ENCODE peak calls at places on chromosome 21, in seven cellular contexts. K is dorsolateral prefrontal cortex, D is psoas muscle, P is ovary, E is upper lobe of right lung, Q is fibroblast of mammary gland, N is brain microvascular endothelial cell. H is an unnamed sample.

GRCh38 chr21:41751621-41752020 is 15.2 kb downstream of the RIPK4 start:
- DNase-seq in N (no peak), K (no peak), D (no peak), Q (no peak), P (no peak), E (peak; percentile 81), H (peak; percentile 47)

GRCh38 chr21:34936299-34936698 is 112.8 kb downstream of the RUNX1 start:
- DNase-seq in E (no peak), N (no peak), P (no peak), D (no peak), Q (peak; percentile 18), K (no peak), H (no peak)

GRCh38 chr21:44914176-44914874 is 6.4 kb downstream of the ITGB2 start:
- DNase-seq in P (no peak), Q (no peak), D (no peak), K (no peak), E (peak; percentile 79), N (no peak), H (no peak)

GRCh38 chr21:44998086-44998620 is 58.3 kb downstream of the SLX9 start:
- DNase-seq in D (peak; percentile 47), P (no peak), N (no peak), E (no peak), K (no peak), Q (no peak), H (no peak)

GRCh38 chr21:25566645-25567044 is 40.6 kb downstream of the MRPL39 start:
- DNase-seq in Q (no peak), N (no peak), P (no peak), E (no peak), K (no peak), D (no peak), H (no peak)

GRCh38 chr21:42558846-42559245 is 45.2 kb downstream of the SLC37A1 start:
- DNase-seq in P (no peak), K (peak; percentile 15), Q (no peak), N (no peak), D (no peak), E (peak; percentile 6), H (no peak)

GRCh38 chr21:34669149-34669879 is 520 bp downstream of the CLIC6 start:
- DNase-seq in D (no peak), N (no peak), P (peak; percentile 42), K (no peak), E (peak; percentile 81), Q (no peak), H (no peak)

GRCh38 chr21:35426484-35426883 is 377.4 kb upstream of the RUNX1 start:
- DNase-seq in D (no peak), K (no peak), P (no peak), Q (no peak), N (no peak), E (no peak), H (no peak)

GRCh38 chr21:38661296-38662223 is 144.2 kb upstream of the ETS2 start:
- DNase-seq in Q (peak; percentile 28), E (peak; percentile 68), P (peak; percentile 40), N (peak; percentile 18), D (peak; percentile 56), K (no peak), H (peak; percentile 18)

GRCh38 chr21:31927872-31928476 is 55.2 kb downstream of the HUNK start:
- DNase-seq in Q (no peak), K (no peak), D (no peak), N (no peak), P (no peak), E (no peak), H (no peak)

GRCh38 chr21:44870748-44871495 is 2.6 kb downstream of the PTTG1IP start:
- DNase-seq in P (no peak), K (no peak), D (peak; percentile 87), Q (no peak), E (peak; percentile 67), N (no peak), H (no peak)

GRCh38 chr21:21385404-21385803 is 387.2 kb downstream of the NCAM2 start:
- DNase-seq in Q (no peak), N (no peak), P (no peak), D (no peak), K (no peak), E (no peak), H (no peak)

GRCh38 chr21:40731206-40731605 is 115.8 kb downstream of the DSCAM start:
- DNase-seq in P (no peak), D (no peak), E (no peak), N (no peak), Q (no peak), K (no peak), H (no peak)

GRCh38 chr21:42527489-42528158 is 14.0 kb downstream of the SLC37A1 start:
- DNase-seq in D (no peak), Q (no peak), N (no peak), K (no peak), E (no peak), P (no peak), H (no peak)

GRCh38 chr21:43861716-43862115 is 3.3 kb upstream of the AGPAT3 start:
- DNase-seq in N (no peak), P (no peak), Q (no peak), D (no peak), K (peak; percentile 6), E (no peak), H (no peak)
- TF ChIP-seq CTCF in N (no peak), P (no peak), Q (no peak), D (no peak), K (no peak), E (no peak), H (no peak)

DNA sequence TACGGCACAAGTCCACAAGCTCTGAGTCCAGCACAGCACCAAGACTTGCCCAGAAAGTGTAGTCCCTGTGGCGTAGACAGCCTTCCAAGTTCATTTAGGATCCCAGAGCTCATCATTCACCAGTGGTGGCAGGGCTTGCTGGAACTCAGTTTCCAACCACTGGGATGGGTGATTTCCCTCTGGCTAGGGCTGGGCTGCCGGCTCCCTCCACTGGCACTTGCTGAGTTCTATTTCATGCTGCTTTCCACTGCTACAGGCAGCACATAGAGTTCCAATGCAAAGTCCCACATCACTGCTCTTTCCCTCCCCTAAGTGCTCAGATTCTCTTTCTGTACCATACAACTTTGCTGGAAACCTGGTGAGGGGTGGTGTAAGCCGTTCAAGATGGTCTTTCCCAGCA is 510.3 kb upstream of the TMPRSS15 start:
- DNase-seq in K (no peak), Q (no peak), D (no peak), P (no peak), E (no peak), N (no peak), H (no peak)
- TF ChIP-seq CTCF in K (no peak), Q (no peak), D (no peak), P (no peak), E (no peak), N (no peak), H (no peak)

DNA sequence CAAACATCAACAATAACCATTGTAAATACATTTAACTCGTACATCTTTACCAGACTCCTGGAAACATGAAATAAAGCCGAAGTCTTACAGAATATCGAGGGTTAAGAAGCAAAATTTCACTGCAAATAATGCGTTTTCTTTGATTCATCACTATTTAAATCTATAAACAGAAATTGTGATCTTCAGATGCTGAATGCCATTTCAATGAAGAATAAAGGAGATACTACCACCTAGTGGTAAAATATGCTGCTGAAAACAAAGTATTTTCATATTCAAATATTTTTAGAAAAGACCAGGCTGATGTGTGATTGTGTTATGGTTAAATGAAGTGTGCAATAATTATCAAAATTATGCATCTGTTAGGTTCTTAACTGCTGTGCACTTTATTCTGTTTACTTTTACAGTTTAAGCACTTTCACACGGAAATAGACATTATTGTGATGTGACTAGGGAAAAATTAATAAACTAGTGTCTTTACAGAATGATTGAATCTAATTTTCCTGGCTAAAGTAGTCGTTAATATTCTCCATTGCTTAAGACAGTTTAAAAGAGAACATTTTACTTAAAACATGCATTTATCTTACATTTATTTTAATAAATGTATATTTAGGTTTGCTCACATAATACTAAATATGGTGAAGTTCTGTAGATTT is 1093.1 kb downstream of the MRPL39 start:
- DNase-seq in E (no peak), D (no peak), P (no peak), Q (no peak), N (no peak), K (no peak), H (no peak)
- TF ChIP-seq CTCF in E (peak; percentile 54), D (peak; percentile 23), P (no peak), Q (peak; percentile 33), N (peak; percentile 3), K (peak; percentile 79), H (no peak)

GRCh38 chr21:33230518-33231324 is 983 bp downstream of the IFNAR2 start:
- DNase-seq in Q (peak; percentile 54), D (peak; percentile 69), E (peak; percentile 76), K (peak; percentile 53), N (peak; percentile 54), P (no peak), H (peak; percentile 56)
- TF ChIP-seq CTCF in Q (no peak), D (peak; percentile 3), E (peak; percentile 25), K (no peak), N (peak; percentile 25), P (no peak), H (no peak)

DNA sequence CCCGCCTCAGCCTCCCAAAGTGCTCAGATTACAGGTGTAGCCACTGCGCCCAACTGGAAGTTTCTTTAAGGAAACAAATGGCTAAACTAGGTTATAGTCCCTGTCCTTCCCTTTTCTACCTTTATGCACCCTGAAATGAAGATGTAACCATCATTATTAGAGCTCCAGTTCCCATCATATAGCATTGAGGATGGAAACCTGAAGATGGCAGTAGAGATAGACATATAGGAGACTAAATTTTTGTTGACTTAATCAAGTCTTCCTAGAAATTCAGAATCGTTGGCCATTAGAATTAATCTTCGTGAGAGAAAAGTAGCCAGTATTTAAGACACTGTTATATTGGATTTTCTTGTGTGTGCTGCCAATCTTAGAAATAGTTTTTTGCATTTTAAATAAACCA is 1016.3 kb upstream of the NCAM2 start:
- DNase-seq in P (no peak), E (no peak), Q (no peak), D (no peak), K (no peak), N (no peak), H (no peak)
- TF ChIP-seq CTCF in P (no peak), E (no peak), Q (no peak), D (no peak), K (peak; percentile 28), N (no peak), H (no peak)

H was measured in Calu3.